ENCODE peak calls at places on chromosomes 3 and 15, in eight cellular contexts. H is B cell, S is psoas muscle, I is right atrium auricular region, G is WTC11, M is activated B cell treated with CpG ODN at 0.5 μM for 24 hours, Y is Peyer's patch, X is glutamatergic neuron. D is an unnamed sample.

GRCh38 chr3:152398495-152398894 is 129.8 kb downstream of the MBNL1 start:
- DNase-seq in H (no peak), S (no peak), I (no peak), G (no peak), M (no peak), Y (no peak), X (no peak), D (no peak)

GRCh38 chr3:134030801-134031619 is 1.3 kb upstream of the SLCO2A1 start:
- DNase-seq in H (no peak), S (no peak), I (peak; percentile 55), G (no peak), M (no peak), Y (no peak), X (no peak), D (no peak)

GRCh38 chr3:47430606-47431005 is 45.1 kb downstream of the SCAP start:
- DNase-seq in H (no peak), S (no peak), I (no peak), G (no peak), M (no peak), Y (no peak), X (no peak), D (no peak)

GRCh38 chr15:81281925-81282895 is 41.7 kb downstream of the STARD5 start:
- DNase-seq in H (no peak), S (no peak), I (no peak), G (no peak), M (no peak), Y (peak; percentile 11), X (no peak), D (no peak)

GRCh38 chr3:123564056-123564455 is 20.8 kb downstream of the HACD2 start:
- DNase-seq in H (no peak), S (no peak), I (no peak), G (no peak), M (no peak), Y (no peak), X (no peak), D (no peak)

GRCh38 chr3:4571690-4572334 is 78.7 kb downstream of the ITPR1 start:
- DNase-seq in H (no peak), S (no peak), I (no peak), G (no peak), M (no peak), Y (no peak), X (no peak), D (no peak)

GRCh38 chr3:122000936-122001605 is 21.0 kb downstream of the ILDR1 start:
- DNase-seq in H (no peak), S (no peak), I (no peak), G (no peak), M (no peak), Y (no peak), X (no peak), D (no peak)

GRCh38 chr3:58404396-58404795 is 29.2 kb downstream of the PDHB start:
- DNase-seq in H (no peak), S (no peak), I (no peak), G (no peak), M (no peak), Y (no peak), X (no peak), D (no peak)

GRCh38 chr3:186588619-186589018 is 18.1 kb downstream of the DNAJB11 start:
- DNase-seq in H (no peak), S (no peak), I (no peak), G (no peak), M (no peak), Y (no peak), X (no peak), D (no peak)

GRCh38 chr15:63502137-63502801 is 2.1 kb upstream of the USP3 start:
- DNase-seq in H (no peak), S (peak; percentile 25), I (no peak), G (no peak), M (no peak), Y (no peak), X (no peak), D (no peak)

GRCh38 chr3:127134466-127134865 is 58.5 kb upstream of the PRR23E start:
- DNase-seq in H (no peak), S (no peak), I (no peak), G (no peak), M (no peak), Y (no peak), X (no peak), D (no peak)

GRCh38 chr15:58604455-58604923 is 145.0 kb downstream of the ADAM10 start:
- DNase-seq in H (no peak), S (no peak), I (no peak), G (no peak), M (no peak), Y (no peak), X (no peak), D (no peak)

GRCh38 chr15:52496776-52497470 is 31.8 kb downstream of the MYO5A start:
- DNase-seq in H (no peak), S (no peak), I (no peak), G (no peak), M (no peak), Y (no peak), X (no peak), D (no peak)

GRCh38 chr3:25442486-25442885 is 14.4 kb downstream of the RARB start:
- DNase-seq in H (no peak), S (no peak), I (no peak), G (no peak), M (no peak), Y (no peak), X (no peak), D (no peak)

GRCh38 chr15:66298803-66299251 is 5.5 kb downstream of the DIS3L start:
- DNase-seq in H (no peak), S (no peak), I (no peak), G (no peak), M (no peak), Y (no peak), X (no peak), D (no peak)

GRCh38 chr3:52372822-52373504 is 56.8 kb downstream of the DNAH1 start:
- DNase-seq in H (peak; percentile 88), S (peak; percentile 33), I (no peak), G (peak; percentile 78), M (peak; percentile 69), Y (peak; percentile 78), X (peak; percentile 52), D (peak; percentile 43)

GRCh38 chr3:95508124-95508523 is 1306.3 kb upstream of the EPHA6 start:
- DNase-seq in H (no peak), S (no peak), I (no peak), G (no peak), M (no peak), Y (no peak), X (no peak), D (no peak)

GRCh38 chr3:115423170-115423569 is 200.1 kb upstream of the GAP43 start:
- DNase-seq in H (no peak), S (no peak), I (no peak), G (no peak), M (no peak), Y (no peak), X (no peak), D (no peak)

GRCh38 chr3:189508784-189509489 is 122.3 kb upstream of the TP63 start:
- DNase-seq in H (no peak), S (no peak), I (no peak), G (no peak), M (no peak), Y (no peak), X (no peak), D (no peak)

GRCh38 chr3:189513281-189514151 is 117.7 kb upstream of the TP63 start:
- DNase-seq in H (no peak), S (no peak), I (no peak), G (no peak), M (no peak), Y (no peak), X (no peak), D (no peak)

GRCh38 chr3:189512824-189513223 is 118.4 kb upstream of the TP63 start:
- DNase-seq in H (no peak), S (no peak), I (no peak), G (no peak), M (no peak), Y (no peak), X (no peak), D (no peak)

GRCh38 chr3:189515916-189516531 is 115.2 kb upstream of the TP63 start:
- DNase-seq in H (no peak), S (no peak), I (no peak), G (no peak), M (no peak), Y (no peak), X (no peak), D (no peak)

GRCh38 chr3:189512039-189512438 is 119.2 kb upstream of the TP63 start:
- DNase-seq in H (no peak), S (no peak), I (no peak), G (no peak), M (no peak), Y (no peak), X (no peak), D (no peak)
- TF ChIP-seq CTCF in H (no peak), S (no peak), I (no peak), G (no peak), M (no peak), Y (no peak), X (no peak), D (no peak)

GRCh38 chr3:157351981-157352380 is 84.7 kb upstream of the PTX3 start:
- DNase-seq in H (no peak), S (no peak), I (no peak), G (no peak), M (no peak), Y (no peak), X (no peak), D (no peak)
- TF ChIP-seq CTCF in H (no peak), S (no peak), I (no peak), G (no peak), M (no peak), Y (no peak), X (peak; percentile 46), D (peak; percentile 39)

GRCh38 chr3:65170357-65171090 is 482.7 kb upstream of the ADAMTS9 start:
- DNase-seq in H (no peak), S (peak; percentile 84), I (peak; percentile 94), G (no peak), M (no peak), Y (peak; percentile 16), X (no peak), D (no peak)
- TF ChIP-seq CTCF in H (no peak), S (peak; percentile 47), I (peak; percentile 25), G (no peak), M (no peak), Y (no peak), X (peak; percentile 53), D (peak; percentile 56)

GRCh38 chr3:78143000-78143399 is 1103.1 kb downstream of the ROBO2 start:
- DNase-seq in H (no peak), S (no peak), I (no peak), G (no peak), M (no peak), Y (no peak), X (no peak), D (no peak)
- TF ChIP-seq CTCF in H (no peak), S (no peak), I (no peak), G (no peak), M (no peak), Y (no peak), X (no peak), D (no peak)

DNA sequence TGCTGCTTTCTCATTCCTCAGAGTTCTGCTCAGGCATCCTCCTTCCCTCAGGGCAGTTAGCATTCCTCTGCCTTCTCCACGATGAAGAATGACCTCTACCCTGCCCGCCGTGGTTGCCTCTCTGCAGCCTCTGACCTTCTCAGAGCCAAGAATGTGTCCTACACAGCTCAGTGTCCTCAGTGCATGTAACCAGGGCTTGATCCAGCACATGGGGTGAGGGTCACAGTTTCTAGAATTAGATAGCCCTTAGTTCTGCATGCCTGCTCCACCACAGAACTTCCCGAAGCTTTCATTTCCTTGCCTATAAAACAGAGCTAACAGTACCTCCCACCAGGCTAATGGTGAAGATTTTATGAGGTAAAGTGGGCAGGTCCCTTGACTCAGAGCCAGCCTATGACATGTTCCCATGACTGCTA is 182.1 kb downstream of the CLSTN2 start:
- DNase-seq in H (no peak), S (no peak), I (no peak), G (no peak), M (no peak), Y (no peak), X (no peak), D (no peak)
- TF ChIP-seq CTCF in H (no peak), S (no peak), I (no peak), G (no peak), M (no peak), Y (no peak), X (no peak), D (no peak)